ENCODE peak calls at places on chromosome 21, in five cellular contexts. Q, Z, P, S and B are unnamed samples.

GRCh38 chr21:45992311-45993209 is 11.0 kb downstream of the COL6A1 start:
- DNase-seq in Q (no peak), Z (peak), P (no peak), S (no peak), B (peak)

GRCh38 chr21:29477941-29478340 is 179.2 kb downstream of the BACH1 start:
- DNase-seq in Q (peak), Z (no peak), P (peak), S (peak), B (no peak)

GRCh38 chr21:26587621-26588260 is 14.7 kb upstream of the CYYR1 start:
- DNase-seq in Q (no peak), Z (peak), P (peak), S (no peak), B (no peak)

GRCh38 chr21:31347435-31348032 is 3.5 kb upstream of the TIAM1 start:
- DNase-seq in Q (no peak), Z (no peak), P (peak), S (no peak), B (no peak)

GRCh38 chr21:25862596-25862995 is 127.8 kb downstream of the GABPA start:
- DNase-seq in Q (peak), Z (no peak), P (no peak), S (no peak), B (no peak)

GRCh38 chr21:15841856-15842564 is 112.2 kb downstream of the USP25 start:
- DNase-seq in Q (peak), Z (no peak), P (peak), S (peak), B (no peak)

GRCh38 chr21:28986677-28987076 is 6.0 kb downstream of the LTN1 start:
- DNase-seq in Q (no peak), Z (peak), P (no peak), S (no peak), B (no peak)

GRCh38 chr21:28793043-28793442 is 199.6 kb downstream of the LTN1 start:
- DNase-seq in Q (peak), Z (no peak), P (peak), S (no peak), B (no peak)

GRCh38 chr21:44038063-44038462 is 26.0 kb downstream of the TRAPPC10 start:
- DNase-seq in Q (no peak), Z (no peak), P (no peak), S (no peak), B (no peak)

GRCh38 chr21:45543710-45544448 is 1.6 kb upstream of the SLC19A1 start:
- DNase-seq in Q (no peak), Z (no peak), P (no peak), S (no peak), B (peak)

GRCh38 chr21:44643911-44644310 is 2.3 kb upstream of the KRTAP10-11 start:
- DNase-seq in Q (no peak), Z (no peak), P (no peak), S (no peak), B (no peak)

GRCh38 chr21:42707207-42707830 is 53.9 kb downstream of the PDE9A start:
- DNase-seq in Q (no peak), Z (no peak), P (no peak), S (no peak), B (no peak)

GRCh38 chr21:29465528-29465927 is 166.8 kb downstream of the BACH1 start:
- DNase-seq in Q (no peak), Z (no peak), P (no peak), S (no peak), B (no peak)

GRCh38 chr21:29332461-29333354 is 34.0 kb downstream of the BACH1 start:
- DNase-seq in Q (no peak), Z (peak), P (no peak), S (no peak), B (no peak)

GRCh38 chr21:30340714-30341573 is 3.5 kb upstream of the KRTAP27-1 start:
- DNase-seq in Q (peak), Z (peak), P (no peak), S (no peak), B (no peak)

GRCh38 chr21:44964381-44964780 is 24.6 kb downstream of the SLX9 start:
- DNase-seq in Q (no peak), Z (no peak), P (no peak), S (no peak), B (peak)

GRCh38 chr21:15365751-15366392 is 301.1 kb upstream of the NRIP1 start:
- DNase-seq in Q (no peak), Z (no peak), P (no peak), S (no peak), B (no peak)

GRCh38 chr21:29477347-29477746 is 178.6 kb downstream of the BACH1 start:
- DNase-seq in Q (no peak), Z (no peak), P (no peak), S (no peak), B (no peak)

GRCh38 chr21:16082038-16082816 is 352.4 kb downstream of the USP25 start:
- DNase-seq in Q (no peak), Z (no peak), P (no peak), S (no peak), B (no peak)

GRCh38 chr21:26845066-26845749 is at the start of gene ADAMTS1:
- DNase-seq in Q (peak), Z (peak), P (peak), S (no peak), B (peak)

GRCh38 chr21:42537106-42537742 is 23.6 kb downstream of the SLC37A1 start:
- DNase-seq in Q (no peak), Z (no peak), P (no peak), S (no peak), B (no peak)

GRCh38 chr21:44918581-44919033 is 2.1 kb downstream of the ITGB2 start:
- DNase-seq in Q (no peak), Z (no peak), P (no peak), S (no peak), B (no peak)

GRCh38 chr21:44905725-44906084 is 15.0 kb downstream of the ITGB2 start:
- DNase-seq in Q (no peak), Z (no peak), P (no peak), S (no peak), B (peak)

GRCh38 chr21:29217818-29218252 is 80.9 kb upstream of the BACH1 start:
- DNase-seq in Q (peak), Z (no peak), P (peak), S (peak), B (no peak)

GRCh38 chr21:26934383-26934782 is 32.5 kb downstream of the ADAMTS5 start:
- DNase-seq in Q (no peak), Z (no peak), P (no peak), S (no peak), B (no peak)

GRCh38 chr21:31198575-31198974 is 145.5 kb downstream of the TIAM1 start:
- DNase-seq in Q (peak), Z (no peak), P (no peak), S (no peak), B (no peak)

GRCh38 chr21:36180963-36181362 is 24.3 kb downstream of the DOP1B start:
- DNase-seq in Q (no peak), Z (no peak), P (no peak), S (no peak), B (no peak)
- H3K4me3 ChIP-seq in Q (no peak), Z (no peak), P (no peak), S (no peak), B (no peak)

GRCh38 chr21:36981049-36981391 is 14.6 kb upstream of the HLCS start:
- DNase-seq in Q (no peak), Z (no peak), P (no peak), S (no peak), B (no peak)
- H3K4me3 ChIP-seq in Q (peak), Z (no peak), P (peak), S (peak), B (peak)

DNA sequence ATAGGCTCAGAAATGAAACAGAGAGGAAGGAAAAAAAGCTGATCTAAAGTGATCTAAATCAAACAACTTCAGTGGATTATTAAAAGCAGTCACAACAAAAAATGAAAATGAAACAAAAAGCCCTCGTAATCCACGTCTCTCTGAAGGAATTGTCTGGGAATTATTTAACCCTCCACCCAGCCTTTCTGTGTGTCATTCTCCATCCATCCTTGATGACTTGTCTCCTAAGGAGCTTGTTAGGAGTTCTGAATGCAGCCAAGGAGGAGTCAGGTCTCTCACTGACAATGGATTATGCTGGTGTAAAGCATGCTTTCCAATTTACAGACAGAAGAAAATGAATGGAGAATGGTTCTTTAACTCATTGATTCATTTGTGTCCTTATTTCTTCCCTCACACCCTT is 359.3 kb upstream of the RUNX1 start:
- DNase-seq in Q (no peak), Z (no peak), P (no peak), S (no peak), B (no peak)
- H3K4me3 ChIP-seq in Q (no peak), Z (no peak), P (peak), S (no peak), B (peak)

GRCh38 chr21:33070921-33071877 is 1.3 kb downstream of the OLIG1 start:
- DNase-seq in Q (no peak), Z (no peak), P (no peak), S (no peak), B (no peak)

GRCh38 chr21:33069243-33069642 is 698 bp upstream of the OLIG1 start:
- DNase-seq in Q (no peak), Z (no peak), P (no peak), S (no peak), B (no peak)

GRCh38 chr21:33069994-33070811 is at the start of gene OLIG1:
- DNase-seq in Q (no peak), Z (no peak), P (peak), S (no peak), B (peak)

GRCh38 chr21:33067457-33067856 is 2.5 kb upstream of the OLIG1 start:
- DNase-seq in Q (no peak), Z (no peak), P (no peak), S (no peak), B (no peak)

GRCh38 chr21:33069645-33069993 is 322 bp upstream of the OLIG1 start:
- DNase-seq in Q (no peak), Z (no peak), P (no peak), S (no peak), B (no peak)
- H3K4me3 ChIP-seq in Q (no peak), Z (no peak), P (no peak), S (no peak), B (peak)

DNA sequence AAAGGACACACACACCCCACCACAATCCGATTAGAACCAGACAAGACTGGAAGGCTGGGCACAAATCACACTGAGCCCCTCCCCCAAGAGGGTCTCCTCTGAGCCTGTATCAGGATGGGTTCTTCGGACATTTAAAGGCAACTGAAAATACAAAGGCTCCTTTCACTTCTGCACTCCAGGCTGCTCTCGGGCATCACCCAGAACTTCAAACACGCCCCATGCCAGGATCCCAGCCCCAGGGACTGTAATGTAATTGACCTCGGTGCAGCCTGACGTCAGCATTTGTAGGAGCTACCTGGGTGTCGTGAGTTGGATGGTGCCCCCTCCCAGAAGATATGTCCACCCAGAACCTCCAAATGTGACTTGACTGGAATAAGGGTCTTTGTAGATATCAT is 95.3 kb downstream of the PSMG1 start:
- DNase-seq in Q (no peak), Z (no peak), P (no peak), S (no peak), B (no peak)
- H3K4me3 ChIP-seq in Q (no peak), Z (no peak), P (no peak), S (no peak), B (peak)

GRCh38 chr21:37366488-37367300 is at the start of gene DYRK1A:
- DNase-seq in Q (peak), Z (peak), P (peak), S (peak), B (peak)

GRCh38 chr21:37368536-37369279 is 2.1 kb downstream of the DYRK1A start:
- DNase-seq in Q (no peak), Z (no peak), P (peak), S (no peak), B (no peak)

GRCh38 chr21:37365657-37366487 is 701 bp upstream of the DYRK1A start:
- DNase-seq in Q (no peak), Z (peak), P (peak), S (no peak), B (peak)

GRCh38 chr21:37367758-37368535 is 1.4 kb downstream of the DYRK1A start:
- DNase-seq in Q (no peak), Z (peak), P (peak), S (no peak), B (peak)

GRCh38 chr21:37367301-37367757 is 756 bp downstream of the DYRK1A start:
- DNase-seq in Q (no peak), Z (no peak), P (peak), S (no peak), B (no peak)
- H3K4me3 ChIP-seq in Q (peak), Z (peak), P (peak), S (peak), B (peak)

GRCh38 chr21:41509206-41509496 is 1.2 kb upstream of the TMPRSS2 start:
- DNase-seq in Q (no peak), Z (no peak), P (no peak), S (no peak), B (no peak)

GRCh38 chr21:41508415-41509205 is 652 bp upstream of the TMPRSS2 start:
- DNase-seq in Q (no peak), Z (no peak), P (no peak), S (no peak), B (no peak)

GRCh38 chr21:41506005-41506404 is 2.0 kb downstream of the TMPRSS2 start:
- DNase-seq in Q (no peak), Z (no peak), P (no peak), S (no peak), B (no peak)

GRCh38 chr21:41506526-41507520 is 1.1 kb downstream of the TMPRSS2 start:
- DNase-seq in Q (no peak), Z (no peak), P (no peak), S (no peak), B (no peak)

GRCh38 chr21:41507521-41508414 is at the start of gene TMPRSS2:
- DNase-seq in Q (no peak), Z (no peak), P (no peak), S (no peak), B (no peak)
- H3K4me3 ChIP-seq in Q (peak), Z (no peak), P (no peak), S (no peak), B (peak)